ENCODE peak calls at places on chromosome 9, in five cellular contexts. One of them, this sample, is unnamed.

GRCh38 chr9:131361202-131361833 is 32.6 kb upstream of the PRRC2B start:
- DNase-seq in right lobe of liver: no peak
- DNase-seq in Caco-2: no peak
- DNase-seq in dorsolateral prefrontal cortex: no peak
- DNase-seq in AG10803: peak
- DNase-seq in this sample: peak

GRCh38 chr9:35558185-35558584 is 46.9 kb upstream of the TESK1 start:
- DNase-seq in right lobe of liver: no peak
- DNase-seq in Caco-2: no peak
- DNase-seq in dorsolateral prefrontal cortex: no peak
- DNase-seq in AG10803: no peak
- DNase-seq in this sample: no peak

GRCh38 chr9:94654165-94654894 is 15.0 kb upstream of the FBP1 start:
- DNase-seq in right lobe of liver: no peak
- DNase-seq in Caco-2: no peak
- DNase-seq in dorsolateral prefrontal cortex: no peak
- DNase-seq in AG10803: no peak
- DNase-seq in this sample: no peak

GRCh38 chr9:77455312-77455927 is 192.7 kb downstream of the GNA14 start:
- DNase-seq in right lobe of liver: peak
- DNase-seq in Caco-2: peak
- DNase-seq in dorsolateral prefrontal cortex: no peak
- DNase-seq in AG10803: no peak
- DNase-seq in this sample: no peak

GRCh38 chr9:21806644-21807043 is 4.2 kb downstream of the MTAP start:
- DNase-seq in right lobe of liver: no peak
- DNase-seq in Caco-2: no peak
- DNase-seq in dorsolateral prefrontal cortex: no peak
- DNase-seq in AG10803: no peak
- DNase-seq in this sample: no peak

GRCh38 chr9:71446499-71447411 is 321.6 kb downstream of the CEMIP2 start:
- DNase-seq in right lobe of liver: peak
- DNase-seq in Caco-2: peak
- DNase-seq in dorsolateral prefrontal cortex: peak
- DNase-seq in AG10803: peak
- DNase-seq in this sample: no peak

GRCh38 chr9:1434082-1434481 is 383.9 kb downstream of the DMRT2 start:
- DNase-seq in right lobe of liver: no peak
- DNase-seq in Caco-2: peak
- DNase-seq in dorsolateral prefrontal cortex: no peak
- DNase-seq in AG10803: peak
- DNase-seq in this sample: no peak

GRCh38 chr9:96136992-96137665 is 164.8 kb downstream of the HSD17B3 start:
- DNase-seq in right lobe of liver: peak
- DNase-seq in Caco-2: no peak
- DNase-seq in dorsolateral prefrontal cortex: no peak
- DNase-seq in AG10803: peak
- DNase-seq in this sample: no peak

GRCh38 chr9:14278291-14278721 is 35.6 kb downstream of the NFIB start:
- DNase-seq in right lobe of liver: no peak
- DNase-seq in Caco-2: no peak
- DNase-seq in dorsolateral prefrontal cortex: no peak
- DNase-seq in AG10803: peak
- DNase-seq in this sample: no peak

GRCh38 chr9:20683351-20684034 is 566 bp upstream of the FOCAD start:
- DNase-seq in right lobe of liver: peak
- DNase-seq in Caco-2: peak
- DNase-seq in dorsolateral prefrontal cortex: peak
- DNase-seq in AG10803: peak
- DNase-seq in this sample: no peak

GRCh38 chr9:127140842-127141675 is 18.6 kb upstream of the ANGPTL2 start:
- DNase-seq in right lobe of liver: no peak
- DNase-seq in Caco-2: no peak
- DNase-seq in dorsolateral prefrontal cortex: no peak
- DNase-seq in AG10803: no peak
- DNase-seq in this sample: peak

GRCh38 chr9:89359636-89360315 is 41.5 kb downstream of the SECISBP2 start:
- DNase-seq in right lobe of liver: no peak
- DNase-seq in Caco-2: no peak
- DNase-seq in dorsolateral prefrontal cortex: peak
- DNase-seq in AG10803: peak
- DNase-seq in this sample: no peak

GRCh38 chr9:96086936-96087582 is 211.6 kb downstream of the ERCC6L2 start:
- DNase-seq in right lobe of liver: no peak
- DNase-seq in Caco-2: peak
- DNase-seq in dorsolateral prefrontal cortex: no peak
- DNase-seq in AG10803: no peak
- DNase-seq in this sample: no peak

GRCh38 chr9:78122631-78123030 is 91.0 kb upstream of the GNAQ start:
- DNase-seq in right lobe of liver: no peak
- DNase-seq in Caco-2: no peak
- DNase-seq in dorsolateral prefrontal cortex: no peak
- DNase-seq in AG10803: no peak
- DNase-seq in this sample: no peak

GRCh38 chr9:121816845-121817450 is 165.5 kb downstream of the DAB2IP start:
- DNase-seq in right lobe of liver: no peak
- DNase-seq in Caco-2: no peak
- DNase-seq in dorsolateral prefrontal cortex: no peak
- DNase-seq in AG10803: no peak
- DNase-seq in this sample: no peak

GRCh38 chr9:94720846-94721549 is 5.5 kb upstream of the AOPEP start:
- DNase-seq in right lobe of liver: no peak
- DNase-seq in Caco-2: no peak
- DNase-seq in dorsolateral prefrontal cortex: no peak
- DNase-seq in AG10803: no peak
- DNase-seq in this sample: no peak

GRCh38 chr9:24009322-24009721 is 183.3 kb upstream of the ELAVL2 start:
- DNase-seq in right lobe of liver: no peak
- DNase-seq in Caco-2: no peak
- DNase-seq in dorsolateral prefrontal cortex: no peak
- DNase-seq in AG10803: no peak
- DNase-seq in this sample: no peak

GRCh38 chr9:87676976-87677775 is 48.7 kb upstream of the CTSL start:
- DNase-seq in right lobe of liver: no peak
- DNase-seq in Caco-2: no peak
- DNase-seq in dorsolateral prefrontal cortex: no peak
- DNase-seq in AG10803: peak
- DNase-seq in this sample: no peak

GRCh38 chr9:121696935-121697334 is 45.5 kb downstream of the DAB2IP start:
- DNase-seq in right lobe of liver: no peak
- DNase-seq in Caco-2: no peak
- DNase-seq in dorsolateral prefrontal cortex: no peak
- DNase-seq in AG10803: no peak
- DNase-seq in this sample: no peak

GRCh38 chr9:88706193-88707112 is 171.5 kb downstream of the NXNL2 start:
- DNase-seq in right lobe of liver: no peak
- DNase-seq in Caco-2: no peak
- DNase-seq in dorsolateral prefrontal cortex: no peak
- DNase-seq in AG10803: no peak
- DNase-seq in this sample: no peak

GRCh38 chr9:125732562-125732961 is 14.6 kb upstream of the PBX3 start:
- DNase-seq in right lobe of liver: no peak
- DNase-seq in Caco-2: peak
- DNase-seq in dorsolateral prefrontal cortex: no peak
- DNase-seq in AG10803: no peak
- DNase-seq in this sample: no peak

GRCh38 chr9:123354806-123355508 is 1.0 kb upstream of the CRB2 start:
- DNase-seq in right lobe of liver: no peak
- DNase-seq in Caco-2: no peak
- DNase-seq in dorsolateral prefrontal cortex: no peak
- DNase-seq in AG10803: no peak
- DNase-seq in this sample: no peak

GRCh38 chr9:128637656-128638055 is 19.0 kb downstream of the DYNC2I2 start:
- DNase-seq in right lobe of liver: no peak
- DNase-seq in Caco-2: no peak
- DNase-seq in dorsolateral prefrontal cortex: no peak
- DNase-seq in AG10803: peak
- DNase-seq in this sample: no peak

DNA sequence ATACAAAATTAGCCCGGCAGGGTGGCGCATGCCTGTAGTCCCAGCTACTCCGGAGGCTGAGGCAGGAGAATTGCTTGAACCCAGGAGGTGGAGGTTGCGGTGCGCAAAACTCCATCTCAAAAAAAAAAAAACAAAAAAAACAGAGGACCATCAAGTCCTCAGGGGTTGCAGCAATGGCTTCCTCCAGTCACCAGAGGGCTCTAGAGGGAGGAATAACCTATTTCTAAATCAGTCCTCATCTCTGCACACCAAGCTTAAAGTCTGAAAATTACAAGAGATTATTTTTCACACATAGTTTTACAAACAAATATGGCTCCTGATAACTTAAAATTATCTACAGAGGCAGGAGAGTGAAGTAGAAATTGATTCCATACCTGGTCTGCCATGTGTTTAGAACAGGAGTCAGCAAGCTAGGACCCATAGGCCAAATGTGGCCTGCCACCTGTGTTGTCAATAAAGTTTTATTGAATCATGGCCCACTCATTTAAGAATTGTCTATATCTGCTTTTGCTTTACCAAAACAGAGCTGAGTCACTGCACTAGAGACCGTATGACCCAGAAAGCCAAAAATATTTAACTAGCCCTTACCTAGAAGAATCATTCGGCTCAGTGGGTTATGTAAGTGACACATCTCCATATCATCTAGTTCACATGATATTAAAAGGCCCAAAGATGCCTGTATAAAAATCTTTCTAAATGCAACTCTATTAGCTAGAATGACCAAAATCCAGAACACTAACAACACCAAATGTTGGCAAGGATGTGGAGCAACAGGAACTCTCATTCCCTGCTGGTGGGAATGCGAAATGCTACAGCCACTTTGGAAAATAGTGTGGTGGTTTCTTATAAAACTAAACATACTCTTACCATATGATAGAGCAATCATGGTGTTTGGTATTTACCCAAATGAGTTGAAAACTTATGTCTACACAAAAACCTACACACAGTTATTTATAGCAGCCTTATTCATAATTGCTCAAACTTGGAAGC is 207.7 kb downstream of the FRMD3 start:
- DNase-seq in right lobe of liver: no peak
- DNase-seq in Caco-2: no peak
- DNase-seq in dorsolateral prefrontal cortex: no peak
- DNase-seq in AG10803: no peak
- DNase-seq in this sample: no peak
- TF ChIP-seq CTCF in right lobe of liver: no peak
- TF ChIP-seq CTCF in Caco-2: no peak
- TF ChIP-seq CTCF in dorsolateral prefrontal cortex: no peak
- TF ChIP-seq CTCF in AG10803: peak
- TF ChIP-seq CTCF in this sample: peak

GRCh38 chr9:113988385-113988784 is 89.7 kb downstream of the AMBP start:
- DNase-seq in right lobe of liver: no peak
- DNase-seq in Caco-2: no peak
- DNase-seq in dorsolateral prefrontal cortex: no peak
- DNase-seq in AG10803: no peak
- DNase-seq in this sample: no peak

GRCh38 chr9:113985968-113986585 is 92.0 kb downstream of the AMBP start:
- DNase-seq in right lobe of liver: no peak
- DNase-seq in Caco-2: no peak
- DNase-seq in dorsolateral prefrontal cortex: no peak
- DNase-seq in AG10803: no peak
- DNase-seq in this sample: no peak

GRCh38 chr9:113987526-113987925 is 90.6 kb downstream of the AMBP start:
- DNase-seq in right lobe of liver: no peak
- DNase-seq in Caco-2: no peak
- DNase-seq in dorsolateral prefrontal cortex: no peak
- DNase-seq in AG10803: no peak
- DNase-seq in this sample: no peak

GRCh38 chr9:113984639-113985380 is 93.3 kb downstream of the AMBP start:
- DNase-seq in right lobe of liver: no peak
- DNase-seq in Caco-2: no peak
- DNase-seq in dorsolateral prefrontal cortex: no peak
- DNase-seq in AG10803: no peak
- DNase-seq in this sample: no peak

GRCh38 chr9:113986931-113987330 is 91.2 kb downstream of the AMBP start:
- DNase-seq in right lobe of liver: no peak
- DNase-seq in Caco-2: no peak
- DNase-seq in dorsolateral prefrontal cortex: no peak
- DNase-seq in AG10803: no peak
- DNase-seq in this sample: no peak
- TF ChIP-seq CTCF in right lobe of liver: no peak
- TF ChIP-seq CTCF in Caco-2: no peak
- TF ChIP-seq CTCF in dorsolateral prefrontal cortex: no peak
- TF ChIP-seq CTCF in AG10803: no peak
- TF ChIP-seq CTCF in this sample: no peak

GRCh38 chr9:10614201-10614870 is 1.5 kb upstream of the PTPRD start:
- DNase-seq in right lobe of liver: no peak
- DNase-seq in Caco-2: no peak
- DNase-seq in dorsolateral prefrontal cortex: no peak
- DNase-seq in AG10803: no peak
- DNase-seq in this sample: no peak

GRCh38 chr9:10613413-10613812 is 611 bp upstream of the PTPRD start:
- DNase-seq in right lobe of liver: no peak
- DNase-seq in Caco-2: no peak
- DNase-seq in dorsolateral prefrontal cortex: no peak
- DNase-seq in AG10803: no peak
- DNase-seq in this sample: peak

GRCh38 chr9:10612649-10613398 is at the start of gene PTPRD:
- DNase-seq in right lobe of liver: peak
- DNase-seq in Caco-2: peak
- DNase-seq in dorsolateral prefrontal cortex: peak
- DNase-seq in AG10803: peak
- DNase-seq in this sample: peak
- TF ChIP-seq CTCF in right lobe of liver: no peak
- TF ChIP-seq CTCF in Caco-2: no peak
- TF ChIP-seq CTCF in dorsolateral prefrontal cortex: no peak
- TF ChIP-seq CTCF in AG10803: no peak
- TF ChIP-seq CTCF in this sample: peak

GRCh38 chr9:37297592-37297991 is 124.9 kb upstream of the GRHPR start:
- DNase-seq in right lobe of liver: no peak
- DNase-seq in Caco-2: no peak
- DNase-seq in dorsolateral prefrontal cortex: no peak
- DNase-seq in AG10803: no peak
- DNase-seq in this sample: no peak

GRCh38 chr9:37292896-37293295 is 129.6 kb upstream of the GRHPR start:
- DNase-seq in right lobe of liver: no peak
- DNase-seq in Caco-2: no peak
- DNase-seq in dorsolateral prefrontal cortex: no peak
- DNase-seq in AG10803: no peak
- DNase-seq in this sample: no peak

GRCh38 chr9:37293664-37294524 is 128.6 kb upstream of the GRHPR start:
- DNase-seq in right lobe of liver: no peak
- DNase-seq in Caco-2: no peak
- DNase-seq in dorsolateral prefrontal cortex: no peak
- DNase-seq in AG10803: peak
- DNase-seq in this sample: no peak

GRCh38 chr9:37295178-37295577 is 127.3 kb upstream of the GRHPR start:
- DNase-seq in right lobe of liver: no peak
- DNase-seq in Caco-2: no peak
- DNase-seq in dorsolateral prefrontal cortex: no peak
- DNase-seq in AG10803: no peak
- DNase-seq in this sample: no peak

DNA sequence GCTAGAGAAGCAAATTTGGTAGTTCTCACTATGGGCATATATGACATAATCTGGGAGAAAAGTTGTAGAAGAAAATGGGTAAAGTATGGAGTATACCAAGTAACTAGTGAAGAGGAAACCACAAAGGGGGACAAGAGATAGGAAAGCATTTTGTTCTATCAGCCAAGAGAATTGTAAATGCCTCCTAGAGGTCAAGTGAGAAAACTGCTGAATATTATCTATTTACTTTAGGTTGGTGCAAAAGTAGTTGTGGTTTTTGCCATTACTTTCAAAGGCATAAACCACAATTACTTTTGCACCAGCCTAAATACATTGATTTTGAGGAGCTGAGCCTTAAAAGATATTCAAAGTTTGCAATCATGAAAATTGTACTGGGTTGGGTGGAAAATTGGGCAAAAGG is 126.7 kb upstream of the GRHPR start:
- DNase-seq in right lobe of liver: no peak
- DNase-seq in Caco-2: no peak
- DNase-seq in dorsolateral prefrontal cortex: no peak
- DNase-seq in AG10803: no peak
- DNase-seq in this sample: no peak
- TF ChIP-seq CTCF in right lobe of liver: no peak
- TF ChIP-seq CTCF in Caco-2: peak
- TF ChIP-seq CTCF in dorsolateral prefrontal cortex: no peak
- TF ChIP-seq CTCF in AG10803: no peak
- TF ChIP-seq CTCF in this sample: peak

This sample was measured in chondrocyte.